ENCODE peak calls at places on chromosomes 7 and 10, in eight cellular contexts. X is lower lobe of right lung, G is SJSA1, S is HCT116, V is testis, P is adrenal gland, U is left lung, N is A549. L is an unnamed sample.

GRCh38 chr10:14742815-14743214 is 31.9 kb downstream of the FAM107B start:
- DNase-seq in X (no peak), G (no peak), S (no peak), V (no peak), P (no peak), U (no peak), N (peak; percentile 80), L (no peak)

GRCh38 chr7:31761646-31762045 is 74.6 kb downstream of the PPP1R17 start:
- DNase-seq in X (no peak), G (no peak), S (no peak), V (peak; percentile 63), P (peak; percentile 20), U (no peak), N (no peak), L (no peak)

GRCh38 chr7:23347682-23348180 is 48.6 kb downstream of the MALSU1 start:
- DNase-seq in X (no peak), G (peak; percentile 62), S (peak; percentile 59), V (no peak), P (no peak), U (no peak), N (peak; percentile 60), L (no peak)

GRCh38 chr10:59945590-59945989 is 39.2 kb upstream of the CCDC6 start:
- DNase-seq in X (no peak), G (no peak), S (no peak), V (no peak), P (no peak), U (no peak), N (no peak), L (no peak)

GRCh38 chr7:41188163-41189130 is 514.4 kb downstream of the INHBA start:
- DNase-seq in X (no peak), G (no peak), S (no peak), V (no peak), P (no peak), U (no peak), N (no peak), L (no peak)

GRCh38 chr10:116947838-116948529 is 57.0 kb downstream of the SHTN1 start:
- DNase-seq in X (no peak), G (peak; percentile 68), S (peak; percentile 59), V (no peak), P (peak; percentile 39), U (no peak), N (peak; percentile 45), L (peak; percentile 67)

GRCh38 chr10:1188556-1189135 is 132.5 kb downstream of the WDR37 start:
- DNase-seq in X (peak; percentile 23), G (no peak), S (no peak), V (no peak), P (no peak), U (no peak), N (no peak), L (no peak)

GRCh38 chr10:67306588-67307205 is 380.9 kb downstream of the LRRTM3 start:
- DNase-seq in X (no peak), G (no peak), S (peak; percentile 24), V (no peak), P (no peak), U (no peak), N (peak; percentile 19), L (peak; percentile 43)

GRCh38 chr7:19392246-19392645 is 247.0 kb upstream of the FERD3L start:
- DNase-seq in X (no peak), G (no peak), S (no peak), V (no peak), P (no peak), U (no peak), N (no peak), L (no peak)

GRCh38 chr7:155941688-155942087 is 129.4 kb upstream of the SHH start:
- DNase-seq in X (no peak), G (no peak), S (no peak), V (no peak), P (no peak), U (no peak), N (no peak), L (peak; percentile 23)

GRCh38 chr10:132320776-132321469 is 11.1 kb upstream of the LRRC27 start:
- DNase-seq in X (no peak), G (no peak), S (no peak), V (no peak), P (no peak), U (no peak), N (peak; percentile 73), L (no peak)

GRCh38 chr10:118106426-118106825 is 59.7 kb upstream of the RAB11FIP2 start:
- DNase-seq in X (no peak), G (no peak), S (peak; percentile 8), V (peak; percentile 28), P (no peak), U (no peak), N (peak; percentile 28), L (peak; percentile 69)

GRCh38 chr10:58299580-58299979 is 30.6 kb downstream of the CISD1 start:
- DNase-seq in X (no peak), G (peak; percentile 55), S (peak; percentile 38), V (peak; percentile 70), P (peak; percentile 53), U (no peak), N (peak; percentile 68), L (peak; percentile 86)

GRCh38 chr10:29648983-29649268 is 14.2 kb upstream of the SVIL start:
- DNase-seq in X (no peak), G (peak; percentile 89), S (no peak), V (peak; percentile 63), P (peak; percentile 74), U (no peak), N (peak; percentile 61), L (no peak)

GRCh38 chr7:105800442-105800841 is 76.0 kb downstream of the ATXN7L1 start:
- DNase-seq in X (no peak), G (no peak), S (no peak), V (no peak), P (no peak), U (no peak), N (no peak), L (no peak)

GRCh38 chr10:103795634-103796265 is 59.6 kb downstream of the SH3PXD2A start:
- DNase-seq in X (no peak), G (no peak), S (no peak), V (no peak), P (no peak), U (no peak), N (no peak), L (no peak)

GRCh38 chr7:81956520-81956919 is 186.7 kb upstream of the HGF start:
- DNase-seq in X (no peak), G (no peak), S (peak; percentile 47), V (no peak), P (no peak), U (no peak), N (peak; percentile 59), L (peak; percentile 50)

GRCh38 chr10:110443239-110444008 is 54.3 kb upstream of the DUSP5 start:
- DNase-seq in X (no peak), G (no peak), S (no peak), V (no peak), P (no peak), U (no peak), N (no peak), L (peak; percentile 44)

GRCh38 chr7:55420535-55420934 is 55.4 kb downstream of the LANCL2 start:
- DNase-seq in X (no peak), G (peak; percentile 82), S (no peak), V (no peak), P (no peak), U (no peak), N (no peak), L (no peak)

GRCh38 chr7:6228363-6228762 is 44.1 kb downstream of the CYTH3 start:
- DNase-seq in X (no peak), G (no peak), S (no peak), V (peak; percentile 64), P (no peak), U (no peak), N (no peak), L (no peak)

DNA sequence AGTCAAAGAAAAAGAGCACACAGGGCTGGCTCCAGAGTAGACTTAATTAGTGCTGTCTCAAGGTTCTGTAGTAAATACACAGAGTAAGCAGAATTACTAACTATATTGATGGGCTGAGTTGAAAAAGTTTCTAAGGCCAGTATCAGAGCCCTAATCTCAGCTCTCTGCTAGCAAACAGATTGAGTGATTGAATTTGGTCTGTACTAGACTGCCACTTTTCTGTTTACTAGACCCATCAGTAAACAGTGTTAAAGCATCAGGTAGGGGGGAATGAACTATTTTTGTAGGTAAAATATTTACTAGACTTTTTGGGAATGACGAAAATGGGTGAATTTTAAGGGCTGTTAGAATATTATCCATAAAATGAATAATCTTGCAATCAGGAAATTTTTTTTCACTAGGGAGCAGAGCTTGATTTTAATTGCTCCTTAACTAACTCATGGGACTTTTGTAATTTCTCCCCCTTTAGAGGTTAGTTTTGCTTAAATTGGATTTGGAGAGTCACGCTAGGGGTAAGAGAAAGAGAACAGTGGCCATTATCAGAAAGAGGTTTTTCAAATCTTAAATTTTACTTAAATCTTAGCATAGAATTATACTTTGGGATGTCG is 37.3 kb upstream of the RASGEF1A start:
- DNase-seq in X (no peak), G (no peak), S (no peak), V (no peak), P (no peak), U (no peak), N (no peak), L (no peak)
- H3K4me3 ChIP-seq in X (peak overlapping the region; percentile 50), G (no peak overlapping the region), S (peak overlapping the region; percentile 58), V (peak overlapping the region; percentile 29), P (no peak overlapping the region), U (peak overlapping the region; percentile 31), N (peak overlapping the region; percentile 39), L (peak overlapping the region; percentile 76)

GRCh38 chr7:84194484-84195260 is at the start of gene SEMA3A:
- DNase-seq in X (no peak), G (peak; percentile 63), S (peak; percentile 48), V (peak; percentile 28), P (peak; percentile 52), U (no peak), N (peak; percentile 86), L (peak; percentile 79)
- H3K4me3 ChIP-seq in X (peak within 1 kb of the TSS; percentile 54), G (peak within 1 kb of the TSS; percentile 46), S (peak within 1 kb of the TSS; percentile 67), V (peak within 1 kb of the TSS; percentile 42), P (no peak within 1 kb of the TSS), U (peak within 1 kb of the TSS; percentile 27), N (peak within 1 kb of the TSS; percentile 69), L (peak within 1 kb of the TSS; percentile 94)

GRCh38 chr10:3875842-3876235 is 90.8 kb upstream of the KLF6 start:
- DNase-seq in X (no peak), G (no peak), S (no peak), V (no peak), P (no peak), U (no peak), N (no peak), L (peak; percentile 34)
- H3K4me3 ChIP-seq in X (no peak overlapping the region), G (no peak overlapping the region), S (no peak overlapping the region), V (no peak overlapping the region), P (no peak overlapping the region), U (no peak overlapping the region), N (no peak overlapping the region), L (no peak overlapping the region)

GRCh38 chr10:34206602-34207268 is 608.4 kb downstream of the PARD3 start:
- DNase-seq in X (no peak), G (no peak), S (no peak), V (no peak), P (no peak), U (no peak), N (no peak), L (no peak)

GRCh38 chr10:34205452-34205851 is 609.6 kb downstream of the PARD3 start:
- DNase-seq in X (peak; percentile 58), G (no peak), S (no peak), V (no peak), P (no peak), U (no peak), N (no peak), L (no peak)

GRCh38 chr10:34206078-34206477 is 609.0 kb downstream of the PARD3 start:
- DNase-seq in X (no peak), G (no peak), S (no peak), V (no peak), P (no peak), U (no peak), N (peak; percentile 9), L (no peak)

GRCh38 chr10:34203966-34204630 is 611.0 kb downstream of the PARD3 start:
- DNase-seq in X (no peak), G (no peak), S (no peak), V (no peak), P (no peak), U (no peak), N (no peak), L (no peak)

GRCh38 chr10:34207350-34207749 is 607.7 kb downstream of the PARD3 start:
- DNase-seq in X (no peak), G (no peak), S (no peak), V (no peak), P (no peak), U (no peak), N (no peak), L (no peak)
- H3K4me3 ChIP-seq in X (no peak overlapping the region), G (no peak overlapping the region), S (no peak overlapping the region), V (no peak overlapping the region), P (no peak overlapping the region), U (no peak overlapping the region), N (no peak overlapping the region), L (peak overlapping the region; percentile 20)

L was measured in endodermal cell.